ENCODE peak calls at places on chromosomes 6 and 20, in five cellular contexts. P is HL-60, T is HepG2, B is SK-N-SH, R is K562. V is an unnamed sample.

GRCh38 chr6:143490775-143491174 is 20.7 kb downstream of the FUCA2 start:
- DNase-seq in P (no peak), T (no peak), B (no peak), R (peak), V (no peak)

GRCh38 chr6:134358320-134358719 is 40.4 kb upstream of the SGK1 start:
- DNase-seq in P (peak), T (no peak), B (peak), R (no peak), V (no peak)

GRCh38 chr20:62628691-62629090 is 13.6 kb upstream of the SLCO4A1 start:
- DNase-seq in P (no peak), T (no peak), R (no peak), B (peak), V (no peak)

GRCh38 chr20:49539481-49540231 is 28.3 kb downstream of the PTGIS start:
- DNase-seq in R (no peak), P (no peak), B (no peak), T (no peak), V (no peak)

GRCh38 chr20:46004813-46005505 is 3.7 kb upstream of the MMP9 start:
- DNase-seq in B (no peak), R (no peak), P (peak), T (no peak), V (no peak)

GRCh38 chr20:52552181-52552872 is 360.7 kb upstream of the ZFP64 start:
- DNase-seq in B (no peak), T (no peak), R (no peak), P (no peak), V (no peak)

GRCh38 chr20:2402271-2402980 is 21.7 kb downstream of the TGM6 start:
- DNase-seq in P (no peak), R (no peak), B (peak), T (peak), V (no peak)

GRCh38 chr6:92892626-92893025 is 526.7 kb downstream of the EPHA7 start:
- DNase-seq in B (no peak), P (no peak), R (no peak), T (no peak), V (no peak)

GRCh38 chr6:142421285-142422202 is 119.7 kb downstream of the ADGRG6 start:
- DNase-seq in B (no peak), R (no peak), T (no peak), P (no peak), V (no peak)

GRCh38 chr20:35994994-35995453 is 26.6 kb downstream of the CNBD2 start:
- DNase-seq in P (peak), R (peak), B (peak), T (peak), V (peak)

GRCh38 chr20:47768016-47768953 is 17.0 kb downstream of the SULF2 start:
- DNase-seq in P (no peak), T (no peak), R (no peak), B (no peak), V (no peak)

GRCh38 chr20:64038579-64039292 is 2.8 kb downstream of the C20orf204 start:
- DNase-seq in P (peak), T (no peak), B (peak), R (peak), V (peak)

GRCh38 chr20:63457737-63458136 is 14.7 kb downstream of the KCNQ2 start:
- DNase-seq in R (no peak), B (peak), P (no peak), T (no peak), V (no peak)

GRCh38 chr20:50003253-50003656 is 20.5 kb downstream of the SNAI1 start:
- DNase-seq in R (no peak), B (no peak), P (peak), T (no peak), V (no peak)

GRCh38 chr6:40037271-40037670 is 103.0 kb upstream of the MOCS1 start:
- DNase-seq in T (no peak), R (no peak), B (no peak), P (no peak), V (no peak)

GRCh38 chr20:50297498-50298348 is 107.1 kb downstream of the CEBPB start:
- DNase-seq in P (peak), R (no peak), T (no peak), B (no peak), V (no peak)

GRCh38 chr6:26155066-26155925 is 68.1 kb downstream of the HFE start:
- DNase-seq in R (peak), P (no peak), T (peak), B (peak), V (no peak)

GRCh38 chr20:35673884-35674283 is 9.2 kb upstream of the CPNE1 start:
- DNase-seq in P (no peak), T (no peak), R (no peak), B (no peak), V (no peak)

GRCh38 chr6:41162687-41163418 is at the start of gene TREM2:
- DNase-seq in T (no peak), P (peak), B (no peak), R (no peak), V (peak)

GRCh38 chr20:59001449-59002171 is 5.4 kb downstream of the CTSZ start:
- DNase-seq in P (no peak), T (no peak), R (no peak), B (no peak), V (no peak)

GRCh38 chr20:34433391-34433790 is 70.3 kb downstream of the ITCH start:
- DNase-seq in T (no peak), P (no peak), R (no peak), B (no peak), V (no peak)

GRCh38 chr6:33279257-33279695 is 2.4 kb downstream of the B3GALT4 start:
- DNase-seq in P (no peak), R (no peak), B (no peak), T (no peak), V (no peak)

GRCh38 chr6:117449549-117450439 is 24.1 kb upstream of the ROS1 start:
- DNase-seq in R (peak), P (no peak), T (peak), B (peak), V (peak)

GRCh38 chr6:44268095-44268628 is 2.1 kb upstream of the TMEM151B start:
- DNase-seq in P (no peak), T (peak), B (peak), R (peak), V (no peak)

GRCh38 chr20:20549699-20550098 is 162.7 kb downstream of the RALGAPA2 start:
- DNase-seq in P (no peak), T (peak), R (no peak), B (no peak), V (no peak)

GRCh38 chr6:89440200-89440599 is 7.2 kb downstream of the ANKRD6 start:
- DNase-seq in B (no peak), R (no peak), T (no peak), P (no peak), V (no peak)

GRCh38 chr20:36591854-36592641 is 13.5 kb upstream of the RAB5IF start:
- DNase-seq in P (no peak), T (peak), B (peak), R (peak), V (no peak)

GRCh38 chr6:3237761-3238662 is 10.6 kb upstream of the TUBB2B start:
- DNase-seq in B (no peak), P (no peak), T (no peak), R (peak), V (no peak)

GRCh38 chr20:13046409-13046808 is 37.6 kb downstream of the SPTLC3 start:
- DNase-seq in R (no peak), B (no peak), T (no peak), P (no peak), V (no peak)

GRCh38 chr6:42217523-42218367 is at the start of gene MRPS10:
- DNase-seq in R (peak), B (peak), T (peak), P (peak), V (peak)

GRCh38 chr6:160279850-160280249 is 21.2 kb upstream of the SLC22A2 start:
- DNase-seq in T (no peak), B (no peak), R (no peak), P (no peak), V (no peak)

GRCh38 chr6:24306038-24306437 is 51.8 kb downstream of the DCDC2 start:
- DNase-seq in P (no peak), R (no peak), T (no peak), B (no peak), V (no peak)

GRCh38 chr20:50569864-50570836 is 60.0 kb downstream of the PTPN1 start:
- DNase-seq in R (peak), P (no peak), B (no peak), T (peak), V (no peak)

GRCh38 chr20:35013421-35014411 is 58.0 kb downstream of the MYH7B start:
- DNase-seq in P (no peak), T (no peak), R (no peak), B (peak), V (no peak)

GRCh38 chr6:137926985-137927384 is 59.9 kb downstream of the TNFAIP3 start:
- DNase-seq in P (no peak), T (no peak), B (no peak), R (no peak), V (no peak)

GRCh38 chr6:168916576-168917207 is 337.0 kb downstream of the THBS2 start:
- DNase-seq in P (no peak), R (no peak), T (no peak), B (no peak), V (no peak)

DNA sequence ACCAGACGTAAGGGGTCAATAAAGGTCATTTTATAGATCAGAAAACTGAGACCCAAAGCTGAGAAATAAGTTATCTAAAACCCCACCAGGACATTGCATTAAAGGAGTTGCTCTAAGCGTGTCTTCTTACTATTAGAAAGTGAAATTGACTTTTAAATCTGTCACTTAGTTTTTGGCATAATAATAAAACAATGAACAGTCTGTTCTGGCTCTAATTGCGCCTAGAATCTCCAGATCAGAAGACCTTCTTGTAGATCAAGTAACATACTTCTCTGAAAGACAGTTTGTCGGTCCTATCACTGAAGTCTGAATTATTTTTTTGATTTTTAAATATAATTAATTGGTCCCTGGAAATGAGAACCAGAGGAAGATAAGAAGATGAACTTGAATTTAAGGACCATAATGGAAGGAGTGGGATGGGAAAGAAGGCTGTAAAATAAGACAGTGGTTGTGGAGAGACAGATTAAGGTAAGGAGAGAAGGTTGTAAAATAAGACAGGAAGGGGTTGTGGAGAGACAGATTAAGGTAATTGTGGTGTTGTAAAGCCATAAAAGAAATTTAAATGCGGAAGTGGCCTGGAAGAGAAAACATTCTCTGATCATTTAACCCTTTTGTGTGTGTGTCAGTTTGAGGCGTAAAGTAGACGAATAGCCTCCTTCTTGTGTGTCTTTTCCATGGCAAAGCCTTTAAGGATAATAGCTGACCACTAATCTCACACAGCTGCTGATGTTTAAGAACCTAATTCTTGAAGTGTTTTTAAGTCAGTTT is 20.0 kb downstream of the TOP1 start:
- DNase-seq in B (no peak), R (peak), P (no peak), T (no peak), V (no peak)
- TF ChIP-seq GABPA in B (no peak), R (no peak), P (no peak), T (no peak), V (no peak)

DNA sequence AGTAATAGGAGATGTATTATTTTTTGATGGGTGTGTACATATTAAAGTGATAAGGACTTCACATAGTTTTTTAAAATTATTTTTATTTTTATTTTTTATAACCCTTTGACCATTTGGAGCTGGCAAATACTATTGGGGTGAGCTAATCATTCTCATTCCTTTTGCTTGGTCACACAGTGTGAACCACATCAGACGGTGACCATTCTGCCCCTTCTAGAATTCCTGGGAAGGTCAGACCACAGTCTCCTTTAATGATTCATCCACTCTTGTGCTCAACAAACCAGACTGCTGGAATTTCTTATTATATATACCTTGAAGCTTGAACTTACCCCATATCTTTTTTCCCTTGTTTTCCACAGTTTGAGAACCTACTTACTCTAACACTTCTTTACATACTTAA is 23.9 kb upstream of the PRL start:
- DNase-seq in B (no peak), R (no peak), T (peak), P (no peak), V (no peak)
- TF ChIP-seq GABPA in B (no peak), R (no peak), T (no peak), P (no peak), V (no peak)

GRCh38 chr20:54167909-54168872 is 5.6 kb downstream of the CYP24A1 start:
- DNase-seq in P (no peak), R (peak), T (peak), B (no peak), V (no peak)
- TF ChIP-seq GABPA in P (no peak), R (no peak), T (no peak), B (no peak), V (no peak)

GRCh38 chr6:17687136-17687535 is 19.6 kb downstream of the NUP153 start:
- DNase-seq in P (no peak), R (no peak), T (no peak), B (peak), V (no peak)

GRCh38 chr6:17679726-17680125 is 27.0 kb downstream of the NUP153 start:
- DNase-seq in R (no peak), P (no peak), B (no peak), T (peak), V (no peak)

DNA sequence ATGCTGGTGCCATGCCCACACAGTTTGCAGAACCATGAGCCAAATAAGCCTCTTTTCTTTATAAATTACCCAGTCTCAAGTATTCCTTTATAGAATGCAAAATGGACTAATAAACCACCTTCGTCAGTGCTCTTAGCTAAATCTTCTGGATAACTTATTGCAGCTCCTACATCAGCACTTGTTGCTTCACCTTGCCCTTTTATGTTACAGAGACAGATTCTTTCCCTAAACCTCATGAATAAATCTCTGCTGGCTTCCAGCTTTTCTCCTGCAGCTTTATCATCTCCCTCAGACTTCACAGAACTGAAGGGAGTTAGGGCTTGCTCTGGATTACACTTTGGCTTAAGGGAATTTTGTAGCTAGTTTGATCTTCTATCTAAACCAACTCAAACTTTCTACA is 22.6 kb downstream of the NUP153 start:
- DNase-seq in B (no peak), P (no peak), T (no peak), R (no peak), V (no peak)
- TF ChIP-seq GABPA in B (no peak), P (no peak), T (no peak), R (no peak), V (no peak)

DNA sequence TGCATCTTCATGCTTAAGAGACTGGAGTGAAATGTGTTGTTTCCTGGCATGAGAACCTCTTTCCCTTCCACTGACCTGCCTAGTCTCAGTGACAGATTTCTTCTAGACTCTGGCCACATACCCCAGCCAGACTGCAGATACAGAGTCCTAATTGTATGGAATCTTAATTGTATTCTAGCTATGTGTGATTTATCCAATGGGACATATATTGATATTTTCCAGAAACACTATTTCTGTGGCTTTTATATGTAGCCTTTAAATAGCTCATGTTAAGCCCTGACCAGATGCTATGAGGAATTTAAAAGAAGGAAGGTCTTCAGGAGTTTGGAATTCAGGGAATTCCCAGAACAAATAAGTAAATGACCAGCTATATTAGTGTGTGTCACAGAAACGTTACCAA is 99.0 kb downstream of the FIG4 start:
- DNase-seq in R (no peak), B (no peak), T (peak), P (no peak), V (no peak)
- TF ChIP-seq GABPA in R (no peak), B (no peak), T (no peak), P (no peak), V (no peak)

GRCh38 chr20:17968366-17969275 is at the start of the genes MGME1 and SNX5:
- DNase-seq in P (peak), T (peak), B (peak), R (peak), V (peak)

GRCh38 chr20:17969276-17969883 is 562 bp downstream of the MGME1 start:
- DNase-seq in R (peak), B (peak), P (no peak), T (peak), V (no peak)

GRCh38 chr20:17969884-17970409 is 1.1 kb downstream of the MGME1 start:
- DNase-seq in P (peak), B (no peak), R (peak), T (peak), V (no peak)

GRCh38 chr20:17966432-17967312 is 1.9 kb downstream of the SNX5 start:
- DNase-seq in T (peak), R (peak), B (peak), P (no peak), V (no peak)

DNA sequence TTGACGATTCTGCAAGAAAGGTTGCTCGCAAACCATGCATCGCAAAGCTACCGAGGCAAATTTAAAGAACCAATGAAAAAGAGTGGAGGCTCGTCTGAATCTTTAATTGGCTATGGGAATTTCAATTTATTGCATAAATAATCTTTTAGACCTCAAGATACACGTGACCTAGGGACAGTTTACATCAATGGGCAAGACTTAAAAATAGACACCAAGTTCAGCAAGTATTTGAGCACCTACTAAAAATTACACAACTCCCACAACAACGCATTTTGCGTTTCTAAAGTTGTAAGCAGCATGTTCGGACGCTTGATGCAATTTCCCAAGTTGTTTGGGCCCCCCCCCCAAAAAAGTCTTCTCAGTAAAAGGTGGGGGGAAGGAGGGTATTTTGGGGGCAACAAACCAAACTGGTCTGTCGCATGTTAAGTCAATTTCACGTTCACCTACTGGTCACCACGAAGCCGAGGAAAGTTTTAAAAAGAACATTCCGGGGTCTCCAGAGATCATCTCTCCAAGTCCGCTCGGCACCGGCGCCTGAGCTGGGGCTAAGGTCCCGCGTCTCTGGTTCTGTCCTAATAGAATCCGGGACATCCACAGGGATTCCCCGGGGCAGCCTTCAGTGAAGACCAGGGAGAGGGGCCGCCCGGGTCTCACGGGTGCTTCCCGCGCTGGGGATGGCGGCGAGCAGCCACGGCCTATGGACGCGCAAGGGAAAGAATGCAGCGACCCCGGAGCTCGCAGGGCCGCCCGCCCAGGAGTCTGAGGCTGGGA is 814 bp downstream of the SNX5 start:
- DNase-seq in T (no peak), P (peak), B (no peak), R (no peak), V (no peak)
- TF ChIP-seq GABPA in T (no peak), P (no peak), B (no peak), R (no peak), V (no peak)

GRCh38 chr6:148407372-148407771 is 64.7 kb downstream of the SASH1 start:
- DNase-seq in R (no peak), B (no peak), T (no peak), P (no peak), V (no peak)
- TF ChIP-seq GABPA in R (no peak), B (no peak), T (no peak), P (no peak), V (no peak)

DNA sequence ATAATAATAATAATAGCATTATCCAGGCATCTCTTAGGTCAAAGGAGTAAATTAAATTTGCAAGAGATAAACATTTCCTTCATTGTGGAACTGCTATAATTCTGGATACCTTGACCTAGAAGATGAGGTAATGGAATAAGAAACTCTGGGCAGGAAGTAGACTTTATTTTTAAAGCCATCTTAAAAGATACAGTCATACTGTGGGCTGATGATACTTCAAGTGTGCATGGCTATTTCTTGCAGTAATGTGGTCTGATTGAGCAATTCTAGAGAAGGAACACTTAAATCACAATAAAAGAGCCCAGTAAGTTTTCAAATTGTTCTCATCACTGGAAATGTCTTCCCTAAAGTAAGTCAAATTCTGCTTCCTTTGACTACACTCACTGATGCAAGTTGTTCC is 62.4 kb upstream of the TMEM244 start:
- DNase-seq in T (no peak), B (no peak), P (peak), R (no peak), V (no peak)
- TF ChIP-seq GABPA in T (no peak), B (no peak), P (no peak), R (no peak), V (no peak)

V was measured in H1.